ENCODE peak calls at places on chromosomes 2 and 18, in four cellular contexts. Q, F, E and B are unnamed samples.

GRCh38 chr2:23992931-23993330 is 17.0 kb upstream of the MFSD2B start:
- DNase-seq in Q (no peak), F (no peak), E (no peak), B (no peak)

GRCh38 chr2:38436227-38436664 is 59.2 kb upstream of the ATL2 start:
- DNase-seq in Q (no peak), F (no peak), E (no peak), B (no peak)

GRCh38 chr2:176092270-176093144 is at the start of gene HOXD13:
- DNase-seq in Q (no peak), F (no peak), E (no peak), B (no peak)

GRCh38 chr2:60216452-60216995 is 336.9 kb downstream of the BCL11A start:
- DNase-seq in Q (no peak), F (no peak), E (no peak), B (no peak)

GRCh38 chr2:45643543-45644542 is 7.6 kb upstream of the PRKCE start:
- DNase-seq in Q (no peak), F (no peak), E (peak; percentile 82), B (peak; percentile 90)

GRCh38 chr18:3261035-3261392 is 919 bp upstream of the MYL12B start:
- DNase-seq in Q (no peak), F (no peak), E (no peak), B (no peak)

GRCh38 chr2:60844105-60844504 is 37.3 kb upstream of the REL start:
- DNase-seq in Q (no peak), F (no peak), E (no peak), B (no peak)

GRCh38 chr18:63161032-63161727 is 158.4 kb downstream of the BCL2 start:
- DNase-seq in Q (no peak), F (no peak), E (no peak), B (no peak)

GRCh38 chr2:172442072-172442895 is 14.9 kb downstream of the ITGA6 start:
- DNase-seq in Q (peak; percentile 73), F (peak; percentile 98), E (no peak), B (peak; percentile 47)

GRCh38 chr2:74715071-74715791 is 61.2 kb downstream of the SEMA4F start:
- DNase-seq in Q (peak; percentile 24), F (peak; percentile 64), E (peak; percentile 88), B (peak; percentile 80)

GRCh38 chr2:236781933-236782788 is 212.5 kb downstream of the ACKR3 start:
- DNase-seq in Q (no peak), F (no peak), E (no peak), B (no peak)

GRCh38 chr2:185658766-185659165 is 79.8 kb upstream of the FSIP2 start:
- DNase-seq in Q (no peak), F (no peak), E (no peak), B (no peak)

GRCh38 chr2:37585295-37585908 is 86.0 kb downstream of the CDC42EP3 start:
- DNase-seq in Q (no peak), F (no peak), E (peak; percentile 48), B (no peak)

GRCh38 chr2:234845602-234846588 is 105.9 kb upstream of the SH3BP4 start:
- DNase-seq in Q (no peak), F (no peak), E (no peak), B (no peak)

GRCh38 chr18:34947711-34948125 is 93.5 kb upstream of the MAPRE2 start:
- DNase-seq in Q (peak; percentile 33), F (no peak), E (no peak), B (no peak)

GRCh38 chr2:158997037-158997785 is 28.8 kb downstream of the TANC1 start:
- DNase-seq in Q (no peak), F (no peak), E (no peak), B (no peak)

GRCh38 chr2:23620841-23621341 is 235.9 kb downstream of the KLHL29 start:
- DNase-seq in Q (no peak), F (no peak), E (peak; percentile 39), B (peak; percentile 63)

GRCh38 chr2:75565523-75566449 is 5.0 kb upstream of the EVA1A start:
- DNase-seq in Q (no peak), F (no peak), E (no peak), B (no peak)

GRCh38 chr18:14769381-14769780 is 21.4 kb downstream of the ANKRD30B start:
- DNase-seq in Q (no peak), F (no peak), E (no peak), B (no peak)

GRCh38 chr2:851680-852079 is 99.0 kb upstream of the SNTG2 start:
- DNase-seq in Q (no peak), F (no peak), E (no peak), B (no peak)

GRCh38 chr2:128362889-128363228 is 44.2 kb upstream of the HS6ST1 start:
- DNase-seq in Q (peak; percentile 51), F (no peak), E (no peak), B (no peak)

GRCh38 chr18:62716679-62717058 is 1.3 kb downstream of the PHLPP1 start:
- DNase-seq in Q (no peak), F (no peak), E (peak; percentile 66), B (peak; percentile 83)

GRCh38 chr2:63078852-63079606 is 28.4 kb downstream of the OTX1 start:
- DNase-seq in Q (no peak), F (peak; percentile 23), E (no peak), B (no peak)

GRCh38 chr18:13608791-13609552 is 117.4 kb downstream of the FAM210A start:
- DNase-seq in Q (no peak), F (no peak), E (no peak), B (no peak)

GRCh38 chr2:26078939-26079338 is 45.1 kb downstream of the RAB10 start:
- DNase-seq in Q (no peak), F (no peak), E (no peak), B (no peak)
- H3K9me3 ChIP-seq in Q (peaks cover 3% of the 10 kb centered on the region), F (no peaks in the 10 kb centered on the region), E (peaks cover 5% of the 10 kb centered on the region), B (no peaks in the 10 kb centered on the region)

DNA sequence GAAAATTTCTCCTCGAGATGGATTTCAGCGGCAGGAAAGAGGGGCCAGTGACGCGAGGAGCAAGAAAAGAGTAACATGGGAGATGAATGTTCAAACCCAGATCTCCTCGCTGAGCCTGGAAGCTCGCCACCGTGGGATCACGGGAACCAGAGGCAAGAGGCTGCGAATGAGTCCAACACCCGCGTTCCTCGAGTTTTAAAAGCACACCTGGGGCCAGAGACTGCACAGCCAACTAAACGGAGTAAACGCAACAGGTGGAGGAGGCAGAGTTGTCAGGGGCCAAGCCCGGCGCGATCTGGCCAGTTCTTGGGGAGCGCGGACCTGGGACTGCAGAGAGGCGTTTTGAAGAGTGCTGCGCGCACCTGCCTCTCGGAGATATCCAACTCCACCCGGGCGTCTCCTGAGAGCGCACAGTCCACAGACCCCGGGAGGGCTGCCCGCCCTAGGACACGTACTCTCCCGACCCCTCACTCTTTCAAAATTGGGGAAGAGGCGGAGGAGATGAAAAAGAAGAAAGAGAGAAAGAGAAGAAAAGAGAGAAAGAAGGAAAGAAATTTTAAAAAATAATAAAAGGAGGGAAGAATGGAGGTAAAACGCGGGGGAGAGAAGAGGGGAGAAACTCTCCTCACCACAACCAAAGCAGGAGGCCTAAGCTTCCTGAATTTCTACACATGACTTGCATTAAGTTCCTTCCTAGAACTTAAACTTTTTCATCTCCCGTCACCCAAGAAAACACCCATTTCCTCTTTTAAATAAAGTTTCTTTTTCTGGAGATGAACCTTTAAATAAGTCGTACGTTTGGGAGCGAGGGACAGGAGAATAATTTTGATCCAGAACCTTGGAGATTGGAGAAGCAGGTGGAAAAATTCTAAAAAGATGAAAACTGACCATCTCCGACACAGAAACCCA is 5.3 kb upstream of the PAX3 start:
- DNase-seq in Q (no peak), F (no peak), E (no peak), B (no peak)
- H3K9me3 ChIP-seq in Q (peaks cover 26% of the 10 kb centered on the region), F (no peaks in the 10 kb centered on the region), E (no peaks in the 10 kb centered on the region), B (no peaks in the 10 kb centered on the region)

GRCh38 chr2:106158131-106158530 is 36.0 kb downstream of the UXS1 start:
- DNase-seq in Q (no peak), F (no peak), E (no peak), B (no peak)

GRCh38 chr2:106157416-106157815 is 36.7 kb downstream of the UXS1 start:
- DNase-seq in Q (no peak), F (no peak), E (no peak), B (no peak)

GRCh38 chr2:106156305-106157288 is 37.5 kb downstream of the UXS1 start:
- DNase-seq in Q (no peak), F (no peak), E (no peak), B (no peak)

GRCh38 chr2:106158871-106159270 is 35.2 kb downstream of the UXS1 start:
- DNase-seq in Q (no peak), F (no peak), E (no peak), B (no peak)

GRCh38 chr2:106153781-106154180 is 40.3 kb downstream of the UXS1 start:
- DNase-seq in Q (no peak), F (no peak), E (no peak), B (no peak)
- H3K9me3 ChIP-seq in Q (peaks cover 7% of the 10 kb centered on the region), F (peaks cover 7% of the 10 kb centered on the region), E (peaks cover 13% of the 10 kb centered on the region), B (no peaks in the 10 kb centered on the region)

GRCh38 chr2:196130039-196130825 is 41.1 kb downstream of the STK17B start:
- DNase-seq in Q (no peak), F (no peak), E (no peak), B (no peak)
- H3K9me3 ChIP-seq in Q (peaks cover 38% of the 10 kb centered on the region), F (no peaks in the 10 kb centered on the region), E (peaks cover 55% of the 10 kb centered on the region), B (peaks cover 23% of the 10 kb centered on the region)

DNA sequence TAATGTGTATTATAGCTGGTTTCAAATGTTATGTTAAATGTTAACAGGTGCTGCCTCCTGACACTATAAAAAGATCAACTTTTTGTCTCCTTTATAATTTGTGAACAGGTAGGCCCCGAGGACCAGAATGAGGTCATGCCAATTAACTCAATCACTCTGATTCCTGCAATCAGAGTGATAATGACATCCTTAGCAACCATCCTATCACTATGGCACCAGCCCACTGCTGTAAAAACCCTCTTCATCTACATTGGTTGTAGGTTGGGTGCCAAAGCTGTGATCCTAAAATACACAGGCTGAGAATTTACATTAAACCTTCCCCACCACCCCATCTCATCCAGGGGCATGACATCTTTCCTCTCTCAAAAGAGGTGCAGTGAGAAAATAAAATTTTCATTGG is 103.5 kb downstream of the CPO start:
- DNase-seq in Q (no peak), F (no peak), E (no peak), B (no peak)
- H3K9me3 ChIP-seq in Q (no peaks in the 10 kb centered on the region), F (no peaks in the 10 kb centered on the region), E (no peaks in the 10 kb centered on the region), B (no peaks in the 10 kb centered on the region)

GRCh38 chr18:78826631-78827030 is 153.0 kb upstream of the SALL3 start:
- DNase-seq in Q (no peak), F (no peak), E (no peak), B (no peak)

GRCh38 chr18:78825168-78825567 is 154.4 kb upstream of the SALL3 start:
- DNase-seq in Q (no peak), F (no peak), E (no peak), B (no peak)

GRCh38 chr18:78819926-78820834 is 159.4 kb upstream of the SALL3 start:
- DNase-seq in Q (no peak), F (no peak), E (no peak), B (no peak)

GRCh38 chr18:78822171-78822570 is 157.4 kb upstream of the SALL3 start:
- DNase-seq in Q (no peak), F (no peak), E (no peak), B (no peak)

DNA sequence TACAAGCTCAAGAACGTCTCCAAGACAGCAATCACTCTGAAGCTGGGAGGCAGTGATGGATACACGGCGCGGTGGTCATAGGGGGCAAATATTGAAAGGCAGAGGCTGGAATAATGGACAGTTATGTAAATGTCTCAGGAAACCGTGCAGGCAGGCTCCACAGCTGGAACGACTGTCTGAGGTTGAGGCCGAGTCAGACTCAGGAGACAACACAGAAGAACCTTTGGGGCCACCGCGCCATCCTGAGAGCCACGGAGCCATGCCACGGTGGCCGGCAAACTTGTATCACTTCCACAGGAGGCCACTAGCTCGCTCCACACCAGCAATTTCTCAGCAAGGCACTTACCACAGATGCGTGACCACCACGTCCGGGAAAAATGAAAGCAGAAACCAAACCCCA is 156.7 kb upstream of the SALL3 start:
- DNase-seq in Q (no peak), F (no peak), E (no peak), B (no peak)
- H3K9me3 ChIP-seq in Q (peaks cover 82% of the 10 kb centered on the region), F (no peaks in the 10 kb centered on the region), E (no peaks in the 10 kb centered on the region), B (no peaks in the 10 kb centered on the region)